ENCODE peak calls at places on chromosome 14, in nine cellular contexts. Q, S, U, L, B, P, K, E and G are unnamed samples.

GRCh38 chr14:92553456-92553855 is 39.9 kb downstream of the RIN3 start:
- DNase-seq in Q (no peak), S (no peak), U (no peak), L (no peak), B (no peak), P (no peak), K (peak; percentile 7), E (no peak), G (no peak)

GRCh38 chr14:91835920-91836843 is 31.2 kb downstream of the TC2N start:
- DNase-seq in Q (peak; percentile 76), S (peak; percentile 76), U (peak; percentile 84), L (peak; percentile 36), B (peak; percentile 96), P (peak; percentile 92), K (peak; percentile 31), E (peak; percentile 79), G (peak; percentile 70)

GRCh38 chr14:49497725-49498348 is 88.3 kb downstream of the RPS29 start:
- DNase-seq in Q (peak; percentile 36), S (peak; percentile 73), U (peak; percentile 64), L (peak; percentile 75), B (no peak), P (peak; percentile 64), K (peak; percentile 70), E (peak; percentile 0), G (peak; percentile 45)

GRCh38 chr14:88765130-88765529 is 27.6 kb downstream of the EML5 start:
- DNase-seq in Q (no peak), S (peak; percentile 16), U (peak; percentile 79), L (no peak), B (no peak), P (no peak), K (peak; percentile 38), E (no peak), G (no peak)

GRCh38 chr14:28773176-28773575 is 6.6 kb downstream of the FOXG1 start:
- DNase-seq in Q (no peak), S (no peak), U (no peak), L (no peak), B (no peak), P (no peak), K (peak; percentile 5), E (no peak), G (no peak)

GRCh38 chr14:91361236-91361811 is 56.3 kb downstream of the CCDC88C start:
- DNase-seq in Q (no peak), S (peak; percentile 97), U (peak; percentile 95), L (no peak), B (peak; percentile 83), P (no peak), K (no peak), E (no peak), G (peak; percentile 21)

GRCh38 chr14:23694085-23694975 is 58.2 kb downstream of the DHRS2 start:
- DNase-seq in Q (no peak), S (peak; percentile 57), U (peak; percentile 22), L (no peak), B (no peak), P (no peak), K (no peak), E (no peak), G (peak; percentile 23)

GRCh38 chr14:65465584-65465983 is 53.1 kb downstream of the FUT8 start:
- DNase-seq in Q (no peak), S (no peak), U (no peak), L (no peak), B (no peak), P (no peak), K (no peak), E (no peak), G (peak; percentile 59)

GRCh38 chr14:96177766-96178377 is 26.8 kb upstream of the BDKRB2 start:
- DNase-seq in Q (no peak), S (no peak), U (peak; percentile 50), L (no peak), B (no peak), P (no peak), K (no peak), E (peak; percentile 11), G (no peak)

GRCh38 chr14:91220581-91221000 is 23.9 kb downstream of the GPR68 start:
- DNase-seq in Q (no peak), S (peak; percentile 83), U (peak; percentile 23), L (no peak), B (peak; percentile 67), P (no peak), K (no peak), E (no peak), G (no peak)

GRCh38 chr14:65824285-65824977 is 411.9 kb downstream of the FUT8 start:
- DNase-seq in Q (peak; percentile 55), S (peak; percentile 63), U (peak; percentile 42), L (peak; percentile 63), B (no peak), P (peak; percentile 70), K (peak; percentile 63), E (peak; percentile 45), G (peak; percentile 6)

GRCh38 chr14:96071561-96071960 is 32.4 kb downstream of the C14orf132 start:
- DNase-seq in Q (no peak), S (no peak), U (no peak), L (no peak), B (no peak), P (no peak), K (no peak), E (no peak), G (no peak)

GRCh38 chr14:87996276-87996592 is 3.3 kb upstream of the GALC start:
- DNase-seq in Q (no peak), S (no peak), U (no peak), L (no peak), B (no peak), P (no peak), K (no peak), E (no peak), G (no peak)

GRCh38 chr14:83425138-83425537 is 1891.5 kb upstream of the SEL1L start:
- DNase-seq in Q (no peak), S (peak; percentile 53), U (peak; percentile 45), L (no peak), B (no peak), P (no peak), K (no peak), E (no peak), G (no peak)

GRCh38 chr14:49641697-49642129 is 6.7 kb upstream of the DNAAF2 start:
- DNase-seq in Q (no peak), S (no peak), U (no peak), L (no peak), B (no peak), P (no peak), K (peak; percentile 65), E (no peak), G (no peak)

GRCh38 chr14:101628975-101629374 is 67.7 kb downstream of the DIO3 start:
- DNase-seq in Q (no peak), S (no peak), U (no peak), L (no peak), B (no peak), P (no peak), K (no peak), E (no peak), G (no peak)

GRCh38 chr14:66403183-66403582 is 83.0 kb upstream of the CCDC196 start:
- DNase-seq in Q (peak; percentile 3), S (peak; percentile 70), U (peak; percentile 50), L (no peak), B (no peak), P (peak; percentile 3), K (peak; percentile 41), E (no peak), G (peak; percentile 65)

GRCh38 chr14:29741909-29742401 is 185.7 kb downstream of the PRKD1 start:
- DNase-seq in Q (no peak), S (no peak), U (no peak), L (peak; percentile 81), B (no peak), P (no peak), K (peak; percentile 34), E (no peak), G (peak; percentile 52)

GRCh38 chr14:85532981-85533820 is 3.3 kb downstream of the FLRT2 start:
- DNase-seq in Q (no peak), S (peak; percentile 73), U (peak; percentile 88), L (peak; percentile 26), B (peak; percentile 66), P (peak; percentile 53), K (peak; percentile 21), E (no peak), G (peak; percentile 26)

GRCh38 chr14:93231129-93231979 is 24.3 kb downstream of the UBR7 start:
- DNase-seq in Q (no peak), S (peak; percentile 41), U (peak; percentile 58), L (peak; percentile 72), B (peak; percentile 56), P (peak; percentile 24), K (peak; percentile 59), E (no peak), G (no peak)

GRCh38 chr14:49955013-49955412 is 62.1 kb downstream of the ARF6 start:
- DNase-seq in Q (no peak), S (no peak), U (no peak), L (no peak), B (no peak), P (no peak), K (no peak), E (no peak), G (no peak)

GRCh38 chr14:91018465-91018864 is 42.0 kb downstream of the RPS6KA5 start:
- DNase-seq in Q (no peak), S (no peak), U (no peak), L (no peak), B (no peak), P (no peak), K (no peak), E (no peak), G (no peak)